ENCODE peak calls at places on chromosomes 6 and 20, in five cellular contexts. Q, Y, Z, R and F are unnamed samples.

GRCh38 chr6:6851059-6851658 is 256.6 kb upstream of the RREB1 start:
- DNase-seq in Q (no peak), Y (peak; percentile 82), Z (no peak), R (peak; percentile 12), F (peak; percentile 85)

GRCh38 chr6:56915832-56916231 is 39.1 kb upstream of the BEND6 start:
- DNase-seq in Q (no peak), Y (no peak), Z (no peak), R (no peak), F (no peak)

GRCh38 chr20:46342451-46343357 is 34.4 kb upstream of the CDH22 start:
- DNase-seq in Q (no peak), Y (no peak), Z (no peak), R (no peak), F (no peak)

GRCh38 chr20:34220581-34220980 is 20.6 kb upstream of the ASIP start:
- DNase-seq in Q (no peak), Y (no peak), Z (no peak), R (no peak), F (no peak)

GRCh38 chr6:131920656-131921055 is 30.5 kb downstream of the CCN2 start:
- DNase-seq in Q (no peak), Y (no peak), Z (no peak), R (no peak), F (no peak)

GRCh38 chr6:3813150-3813780 is 35.9 kb upstream of the FAM50B start:
- DNase-seq in Q (no peak), Y (peak; percentile 32), Z (no peak), R (peak; percentile 33), F (peak; percentile 76)

GRCh38 chr6:18121580-18122127 is 823 bp downstream of the NHLRC1 start:
- DNase-seq in Q (peak; percentile 39), Y (no peak), Z (no peak), R (peak; percentile 27), F (peak; percentile 29)

GRCh38 chr20:59019217-59019616 is at the start of gene TUBB1:
- DNase-seq in Q (no peak), Y (no peak), Z (no peak), R (no peak), F (peak; percentile 63)

GRCh38 chr20:63863798-63864544 is 1.1 kb upstream of the TPD52L2 start:
- DNase-seq in Q (peak; percentile 23), Y (peak; percentile 85), Z (peak; percentile 86), R (peak; percentile 90), F (peak; percentile 76)

GRCh38 chr20:561437-562231 is 18.0 kb upstream of the CSNK2A1 start:
- DNase-seq in Q (no peak), Y (peak; percentile 80), Z (no peak), R (peak; percentile 86), F (peak; percentile 67)

DNA sequence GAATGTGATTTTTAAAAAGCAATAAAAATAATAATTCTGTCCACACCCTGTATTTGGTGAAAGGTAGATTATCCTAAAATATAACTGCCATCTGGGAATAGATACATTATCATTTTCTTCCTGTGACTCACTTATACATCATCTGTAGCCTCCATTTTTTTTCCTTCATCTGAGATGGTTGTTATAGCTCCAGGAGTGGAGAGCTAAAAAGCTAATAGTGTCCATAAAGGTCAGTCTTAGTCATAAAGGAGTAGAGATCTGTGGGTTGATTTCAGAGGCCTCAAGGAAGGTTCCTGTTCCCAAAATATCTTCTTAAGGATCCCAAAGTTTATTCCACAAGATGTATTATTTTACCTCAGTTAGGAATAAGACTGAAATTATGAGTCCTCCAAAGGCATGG is 41.1 kb downstream of the FBXO5 start:
- DNase-seq in Q (no peak), Y (no peak), Z (no peak), R (no peak), F (no peak)
- TF ChIP-seq EP300 in Q (no peak), Y (no peak), Z (no peak), R (no peak), F (no peak)

GRCh38 chr20:18001131-18001921 is 32.5 kb downstream of the MGME1 start:
- DNase-seq in Q (no peak), Y (peak; percentile 54), Z (no peak), R (peak; percentile 90), F (no peak)
- TF ChIP-seq HDAC2 in Q (no peak), Y (no peak), Z (no peak), R (peak; percentile 50), F (no peak)

DNA sequence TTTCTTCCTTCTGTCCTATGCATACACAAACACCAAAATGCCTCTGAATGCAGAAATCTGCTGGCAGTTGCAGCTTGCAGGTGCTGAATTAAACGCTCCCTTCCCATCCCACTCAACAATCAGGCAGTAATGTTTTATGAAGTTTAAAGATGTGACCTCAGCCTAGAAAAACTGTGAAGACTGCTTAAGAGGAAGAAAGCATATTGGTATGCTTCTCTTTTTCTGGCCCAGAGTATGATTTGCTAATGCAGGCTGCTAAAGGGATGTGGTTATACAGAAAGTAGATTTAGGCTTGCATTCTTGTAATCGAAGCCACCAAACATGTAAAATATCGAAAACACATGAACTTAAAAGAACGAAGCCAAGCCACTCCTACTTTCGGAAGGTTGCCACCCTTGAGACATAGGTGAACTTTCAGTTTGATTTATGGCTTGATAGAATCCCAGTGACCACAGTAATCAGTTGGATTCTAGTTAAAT is 40.8 kb downstream of the MAP3K5 start:
- DNase-seq in Q (no peak), Y (no peak), Z (peak; percentile 94), R (no peak), F (no peak)
- H3K4me3 ChIP-seq in Q (no peak overlapping the region), Y (no peak overlapping the region), Z (peak overlapping the region; percentile 31), R (no peak overlapping the region), F (no peak overlapping the region)

DNA sequence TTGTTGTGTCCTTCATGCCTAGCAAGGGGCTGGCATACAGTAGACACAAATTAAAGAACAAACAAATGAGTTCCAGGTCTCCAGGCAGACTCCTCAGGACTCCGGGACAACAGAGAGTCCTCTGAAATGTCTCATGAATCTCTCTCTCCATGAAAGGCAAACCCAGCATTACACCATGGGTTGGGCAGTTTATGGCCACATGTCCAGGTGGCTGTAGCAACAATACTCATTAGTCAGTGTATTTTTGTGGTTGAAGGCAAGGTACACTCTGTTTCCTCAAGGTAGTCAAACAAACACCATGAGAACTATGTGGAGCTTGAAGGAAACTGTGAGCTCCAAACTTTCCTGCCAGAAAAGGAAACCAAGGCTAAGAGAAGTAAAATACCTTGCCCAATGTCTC is 62.2 kb downstream of the KCNB1 start:
- DNase-seq in Q (no peak), Y (no peak), Z (no peak), R (no peak), F (no peak)
- TF ChIP-seq EP300 in Q (no peak), Y (no peak), Z (no peak), R (no peak), F (no peak)

GRCh38 chr6:20708367-20709124 is 174.3 kb downstream of the CDKAL1 start:
- DNase-seq in Q (no peak), Y (no peak), Z (peak; percentile 59), R (no peak), F (no peak)

GRCh38 chr6:20707870-20708269 is 173.6 kb downstream of the CDKAL1 start:
- DNase-seq in Q (no peak), Y (no peak), Z (no peak), R (no peak), F (no peak)

GRCh38 chr6:20709451-20709850 is 175.2 kb downstream of the CDKAL1 start:
- DNase-seq in Q (no peak), Y (no peak), Z (no peak), R (no peak), F (no peak)

GRCh38 chr6:20712011-20712410 is 177.8 kb downstream of the CDKAL1 start:
- DNase-seq in Q (no peak), Y (no peak), Z (no peak), R (no peak), F (no peak)

DNA sequence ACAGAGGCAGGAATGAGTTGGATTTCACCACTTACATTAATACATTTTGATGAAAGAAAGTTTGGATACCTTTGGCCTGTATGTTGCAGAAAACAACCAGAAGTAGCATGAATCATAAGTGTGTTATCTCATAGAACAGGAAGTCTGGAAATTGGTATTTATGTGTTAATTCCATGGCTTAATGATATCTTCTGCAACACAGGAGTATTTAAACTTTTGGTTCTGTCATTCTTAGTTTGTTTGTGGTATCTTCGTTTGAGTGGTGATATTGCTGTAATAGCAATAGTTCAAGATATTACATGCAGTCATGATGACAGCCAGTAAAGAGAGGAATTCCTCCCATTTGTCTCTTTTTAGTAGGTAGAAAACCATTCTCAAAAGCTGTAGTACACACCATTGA is 177.3 kb downstream of the CDKAL1 start:
- DNase-seq in Q (no peak), Y (no peak), Z (no peak), R (no peak), F (no peak)
- TF ChIP-seq HDAC2 in Q (no peak), Y (no peak), Z (no peak), R (no peak), F (no peak)